ENCODE peak calls at places on chromosomes 13 and 19, in ten cellular contexts. G is stomach, E is astrocyte of the cerebellum, A is right atrium auricular region, W is AG10803, N is GM12878, F is PC-3, X is fibroblast of lung, B is tibial nerve, Z is Caco-2. S is an unnamed sample.

GRCh38 chr19:51783373-51783772 is 11.6 kb upstream of the FPR3 start:
- DNase-seq in G (no peak), E (no peak), A (no peak), W (peak), N (no peak), F (peak), X (no peak), B (no peak), Z (peak), S (peak)

GRCh38 chr13:45258339-45258685 is 57.5 kb upstream of the KCTD4 start:
- DNase-seq in G (no peak), E (no peak), A (no peak), W (no peak), N (no peak), F (no peak), X (no peak), B (no peak), Z (no peak), S (peak)

GRCh38 chr13:29165840-29166239 is 345.7 kb downstream of the MTUS2 start:
- DNase-seq in G (no peak), E (no peak), A (no peak), W (peak), N (no peak), F (no peak), X (peak), B (no peak), Z (no peak), S (peak)

GRCh38 chr13:100304241-100304640 is 215.3 kb downstream of the PCCA start:
- DNase-seq in G (no peak), E (no peak), A (no peak), W (no peak), N (no peak), F (no peak), X (no peak), B (no peak), Z (no peak), S (no peak)

GRCh38 chr13:79775830-79776229 is 294.9 kb downstream of the NDFIP2 start:
- DNase-seq in G (peak), E (peak), A (no peak), W (peak), N (no peak), F (peak), X (peak), B (no peak), Z (peak), S (peak)

GRCh38 chr13:99636306-99636705 is 135.0 kb downstream of the TM9SF2 start:
- DNase-seq in G (no peak), E (no peak), A (no peak), W (no peak), N (no peak), F (no peak), X (no peak), B (no peak), Z (no peak), S (no peak)

GRCh38 chr13:45782327-45783045 is 69.1 kb downstream of the SIAH3 start:
- DNase-seq in G (no peak), E (no peak), A (no peak), W (no peak), N (no peak), F (no peak), X (no peak), B (no peak), Z (no peak), S (no peak)

GRCh38 chr19:4063369-4064072 is 3.2 kb downstream of the ZBTB7A start:
- DNase-seq in G (no peak), E (no peak), A (no peak), W (no peak), N (no peak), F (no peak), X (no peak), B (no peak), Z (no peak), S (no peak)

GRCh38 chr13:109835321-109835720 is 48.9 kb upstream of the IRS2 start:
- DNase-seq in G (no peak), E (no peak), A (no peak), W (peak), N (no peak), F (no peak), X (peak), B (no peak), Z (no peak), S (peak)

GRCh38 chr13:50589139-50589538 is 254.4 kb downstream of the DLEU7 start:
- DNase-seq in G (no peak), E (peak), A (no peak), W (peak), N (no peak), F (peak), X (peak), B (no peak), Z (no peak), S (peak)

GRCh38 chr13:114068723-114069322 is 63.6 kb downstream of the RASA3 start:
- DNase-seq in G (no peak), E (no peak), A (no peak), W (peak), N (no peak), F (no peak), X (peak), B (peak), Z (no peak), S (peak)

GRCh38 chr13:71524245-71525002 is 342.6 kb downstream of the DACH1 start:
- DNase-seq in G (no peak), E (no peak), A (no peak), W (no peak), N (no peak), F (no peak), X (no peak), B (no peak), Z (no peak), S (no peak)

GRCh38 chr19:49590971-49591730 is at the start of gene PRR12:
- DNase-seq in G (peak), E (peak), A (no peak), W (peak), N (no peak), F (peak), X (peak), B (no peak), Z (peak), S (peak)

GRCh38 chr19:30555788-30556110 is 183.6 kb downstream of the ZNF536 start:
- DNase-seq in G (no peak), E (no peak), A (no peak), W (no peak), N (no peak), F (no peak), X (no peak), B (no peak), Z (no peak), S (no peak)

GRCh38 chr19:30557212-30557611 is 185.0 kb downstream of the ZNF536 start:
- DNase-seq in G (no peak), E (no peak), A (no peak), W (no peak), N (no peak), F (peak), X (no peak), B (no peak), Z (no peak), S (no peak)

GRCh38 chr19:30557927-30558557 is 185.9 kb downstream of the ZNF536 start:
- DNase-seq in G (no peak), E (no peak), A (no peak), W (no peak), N (no peak), F (no peak), X (no peak), B (no peak), Z (no peak), S (no peak)

GRCh38 chr19:30555075-30555787 is 183.0 kb downstream of the ZNF536 start:
- DNase-seq in G (no peak), E (no peak), A (no peak), W (peak), N (no peak), F (no peak), X (no peak), B (no peak), Z (no peak), S (no peak)

GRCh38 chr19:30556230-30556711 is 184.1 kb downstream of the ZNF536 start:
- DNase-seq in G (no peak), E (no peak), A (no peak), W (no peak), N (no peak), F (no peak), X (no peak), B (no peak), Z (no peak), S (no peak)
- TF ChIP-seq CTCF in G (no peak), E (no peak), A (no peak), W (no peak), N (no peak), F (no peak), X (no peak), B (no peak), Z (no peak), S (no peak)

DNA sequence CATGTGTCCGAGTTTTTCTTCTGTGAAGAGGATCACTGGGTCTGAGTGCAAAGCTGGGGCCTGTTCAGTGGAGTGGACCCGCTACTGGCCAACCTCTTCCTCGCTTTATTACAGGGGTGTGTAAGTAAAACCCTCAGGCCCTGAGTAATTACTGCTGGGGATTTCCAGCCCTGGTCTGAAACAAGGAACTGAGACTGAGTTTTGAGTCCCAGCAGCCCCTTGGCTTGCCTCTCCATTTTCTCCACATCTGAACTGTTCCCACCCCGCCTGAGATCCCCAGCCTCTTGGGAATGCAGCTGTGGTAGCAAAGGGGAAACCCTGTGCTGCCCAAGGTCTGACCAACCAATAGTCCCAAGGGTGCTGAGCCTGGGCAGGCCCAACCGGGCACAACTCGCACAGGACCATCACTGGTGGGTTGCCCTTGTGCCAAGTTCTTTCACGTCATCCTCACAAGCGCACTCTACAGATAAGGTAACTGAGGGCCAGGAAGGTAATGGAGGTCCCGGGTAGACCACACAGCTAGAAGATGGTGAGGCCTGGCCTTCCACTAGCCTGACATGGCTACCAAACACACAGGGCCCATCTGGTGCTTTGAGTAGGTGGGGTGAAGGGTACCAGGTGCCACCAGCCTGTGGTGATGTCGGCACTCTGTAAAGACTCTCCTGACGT is 13.7 kb upstream of the SLC35E1 start:
- DNase-seq in G (no peak), E (no peak), A (no peak), W (no peak), N (peak), F (no peak), X (no peak), B (no peak), Z (no peak), S (no peak)
- H3K4me3 ChIP-seq in G (no peak), E (no peak), A (no peak), W (no peak), N (peak), F (no peak), X (no peak), B (no peak), Z (no peak), S (no peak)

GRCh38 chr19:1872807-1873523 is 9.6 kb upstream of the KLF16 start:
- DNase-seq in G (no peak), E (no peak), A (no peak), W (no peak), N (no peak), F (no peak), X (no peak), B (no peak), Z (no peak), S (no peak)

GRCh38 chr19:1871630-1872029 is 8.3 kb upstream of the KLF16 start:
- DNase-seq in G (no peak), E (no peak), A (no peak), W (no peak), N (no peak), F (no peak), X (no peak), B (no peak), Z (no peak), S (no peak)

GRCh38 chr19:1874554-1875185 is 10.6 kb downstream of the ABHD17A start:
- DNase-seq in G (no peak), E (no peak), A (no peak), W (no peak), N (no peak), F (no peak), X (no peak), B (no peak), Z (no peak), S (no peak)

GRCh38 chr19:1873524-1874473 is 10.4 kb upstream of the KLF16 start:
- DNase-seq in G (peak), E (no peak), A (no peak), W (no peak), N (no peak), F (no peak), X (no peak), B (no peak), Z (no peak), S (no peak)

DNA sequence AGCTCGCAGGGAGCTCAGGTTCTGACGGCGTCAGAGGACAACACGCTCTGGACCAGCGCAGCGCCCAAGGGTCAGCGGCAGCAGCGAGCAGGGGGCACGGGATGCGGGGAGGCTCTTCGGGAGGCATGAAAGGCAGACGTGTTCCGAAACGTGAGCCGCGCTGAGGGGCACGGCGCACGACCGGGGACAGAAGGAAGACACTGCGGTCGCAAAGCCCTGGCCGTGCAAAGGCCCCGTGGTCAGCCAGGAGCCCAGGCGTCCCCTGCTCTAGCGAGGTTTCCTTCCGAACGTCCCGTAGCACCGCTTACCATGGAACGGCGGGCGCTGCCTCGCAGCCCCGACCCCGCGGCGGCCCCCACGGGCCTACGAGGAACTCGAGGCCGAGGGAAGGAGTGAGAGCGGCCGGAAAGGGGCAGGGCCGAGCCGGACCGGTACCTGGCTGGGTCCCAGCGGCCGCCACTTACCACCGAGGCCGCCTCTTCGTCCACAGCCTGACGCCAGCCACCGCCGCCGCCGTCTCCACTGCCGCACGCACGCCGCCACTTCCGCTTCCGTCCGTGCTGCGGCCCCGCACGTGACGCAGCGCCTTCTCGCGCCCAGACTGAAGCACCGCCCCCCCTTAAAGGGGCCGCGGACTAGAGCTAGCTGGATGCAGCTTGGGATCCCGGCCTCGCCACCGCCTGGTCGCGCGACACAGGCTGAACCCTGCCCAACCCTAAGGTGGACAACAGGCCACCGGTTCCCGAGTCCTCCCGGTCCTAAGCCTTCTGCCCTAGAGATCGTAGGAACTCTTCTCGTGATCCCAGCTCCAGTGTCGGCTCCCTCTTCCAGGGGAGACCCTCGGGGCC is 9.4 kb downstream of the ABHD17A start:
- DNase-seq in G (peak), E (peak), A (peak), W (peak), N (peak), F (peak), X (peak), B (peak), Z (peak), S (peak)
- TF ChIP-seq CTCF in G (no peak), E (no peak), A (peak), W (no peak), N (no peak), F (peak), X (no peak), B (no peak), Z (no peak), S (no peak)

GRCh38 chr13:67226686-67227085 is 3.5 kb downstream of the PCDH9 start:
- DNase-seq in G (no peak), E (no peak), A (no peak), W (no peak), N (no peak), F (no peak), X (no peak), B (no peak), Z (no peak), S (no peak)
- H3K4me3 ChIP-seq in G (no peak), E (no peak), A (peak), W (no peak), N (no peak), F (no peak), X (no peak), B (peak), Z (no peak), S (peak)

S was measured in choroid plexus epithelial cell.